ENCODE peak calls at places on chromosomes 6 and 20, in six cellular contexts. U, N, Y, I, E and D are unnamed samples.

GRCh38 chr6:7467007-7467897 is 74.2 kb upstream of the DSP start:
- DNase-seq in U (no peak), N (no peak), Y (peak; percentile 12), I (no peak), E (no peak), D (no peak)

GRCh38 chr6:36962874-36963273 is 8.3 kb downstream of the PI16 start:
- DNase-seq in U (no peak), N (no peak), Y (peak; percentile 69), I (peak; percentile 49), E (peak; percentile 93), D (peak; percentile 98)

GRCh38 chr6:156720739-156721714 is 56.2 kb upstream of the ARID1B start:
- DNase-seq in U (no peak), N (peak; percentile 72), Y (peak; percentile 22), I (no peak), E (peak; percentile 83), D (no peak)

GRCh38 chr20:45539382-45539781 is at the start of gene WFDC6:
- DNase-seq in U (no peak), N (no peak), Y (no peak), I (no peak), E (no peak), D (no peak)

GRCh38 chr20:38905375-38905774 is 20.8 kb upstream of the FAM83D start:
- DNase-seq in U (no peak), N (no peak), Y (no peak), I (no peak), E (no peak), D (no peak)

GRCh38 chr6:110098511-110099116 is 80.9 kb downstream of the WASF1 start:
- DNase-seq in U (no peak), N (no peak), Y (no peak), I (no peak), E (no peak), D (no peak)

GRCh38 chr6:155993248-155993647 is 537.6 kb upstream of the NOX3 start:
- DNase-seq in U (no peak), N (no peak), Y (no peak), I (no peak), E (no peak), D (no peak)

GRCh38 chr6:54633601-54634000 is 213.0 kb upstream of the FAM83B start:
- DNase-seq in U (no peak), N (no peak), Y (no peak), I (no peak), E (no peak), D (no peak)

GRCh38 chr6:167979436-167980090 is 17.9 kb upstream of the KIF25 start:
- DNase-seq in U (no peak), N (no peak), Y (no peak), I (no peak), E (no peak), D (no peak)

GRCh38 chr20:25860531-25861150 is 164.0 kb upstream of the ZNF337 start:
- DNase-seq in U (no peak), N (peak; percentile 13), Y (no peak), I (no peak), E (no peak), D (no peak)

GRCh38 chr6:37257320-37257633 is 295 bp upstream of the TBC1D22B start:
- DNase-seq in U (no peak), N (no peak), Y (no peak), I (no peak), E (no peak), D (no peak)

GRCh38 chr20:21110811-21111210 is 4.7 kb upstream of the LINC00237 start:
- DNase-seq in U (no peak), N (no peak), Y (no peak), I (no peak), E (no peak), D (no peak)

GRCh38 chr6:79946773-79947190 is 571 bp downstream of the ELOVL4 start:
- DNase-seq in U (peak; percentile 49), N (no peak), Y (no peak), I (no peak), E (peak; percentile 34), D (no peak)

GRCh38 chr6:2944405-2945068 is 26.8 kb downstream of the SERPINB6 start:
- DNase-seq in U (no peak), N (no peak), Y (no peak), I (no peak), E (no peak), D (no peak)

GRCh38 chr6:51865176-51865575 is 222.2 kb downstream of the PKHD1 start:
- DNase-seq in U (no peak), N (no peak), Y (no peak), I (no peak), E (no peak), D (no peak)

GRCh38 chr20:44157061-44157460 is 29.9 kb downstream of the JPH2 start:
- DNase-seq in U (no peak), N (no peak), Y (no peak), I (no peak), E (no peak), D (no peak)

GRCh38 chr20:52313335-52313963 is 121.9 kb upstream of the ZFP64 start:
- DNase-seq in U (no peak), N (peak; percentile 12), Y (peak; percentile 25), I (no peak), E (peak; percentile 58), D (no peak)

DNA sequence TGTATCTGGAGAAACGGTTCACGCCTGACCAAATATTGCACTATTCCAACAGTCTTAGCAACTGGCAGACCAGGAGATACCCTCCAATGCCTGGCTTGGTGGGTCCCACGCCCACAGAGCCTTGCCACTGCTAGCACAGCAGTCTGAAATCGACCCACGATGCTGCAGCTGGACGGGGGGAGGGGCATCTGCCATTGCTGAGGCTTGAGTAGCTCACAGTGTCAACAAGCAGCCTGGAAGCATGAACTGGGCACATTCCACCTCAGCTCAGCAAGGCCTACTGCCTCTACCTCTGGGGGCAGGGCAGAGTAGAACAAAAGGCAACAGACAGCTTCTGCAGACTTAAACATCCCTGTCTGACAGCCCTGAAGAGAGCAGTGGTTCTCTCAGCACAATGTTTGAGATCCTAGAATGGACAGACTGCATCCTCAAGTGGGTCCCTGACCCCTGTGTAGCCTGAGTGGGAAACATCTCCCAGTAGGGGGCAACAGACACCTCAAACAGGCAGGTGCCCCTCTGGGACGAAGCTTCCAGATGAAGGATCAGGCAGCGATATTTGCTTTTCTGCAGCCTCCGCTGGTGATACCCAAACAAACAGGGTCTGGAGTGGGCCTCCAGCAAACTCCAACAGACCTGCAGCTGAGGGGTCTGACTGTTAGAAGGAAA is 90.0 kb upstream of the ECI2 start:
- DNase-seq in U (no peak), N (no peak), Y (peak; percentile 36), I (no peak), E (peak; percentile 40), D (no peak)
- TF ChIP-seq CTCF in U (no peak), N (no peak), Y (no peak), I (no peak), E (peak; percentile 30), D (no peak)

GRCh38 chr20:35571566-35571965 is 29.7 kb downstream of the ERGIC3 start:
- DNase-seq in U (no peak), N (no peak), Y (no peak), I (no peak), E (no peak), D (no peak)

GRCh38 chr20:35564905-35565304 is 23.0 kb downstream of the ERGIC3 start:
- DNase-seq in U (no peak), N (no peak), Y (no peak), I (no peak), E (no peak), D (peak; percentile 27)

GRCh38 chr20:35563834-35564233 is 22.0 kb downstream of the ERGIC3 start:
- DNase-seq in U (no peak), N (no peak), Y (no peak), I (no peak), E (no peak), D (peak; percentile 30)

GRCh38 chr20:35572838-35573237 is 31.0 kb downstream of the ERGIC3 start:
- DNase-seq in U (no peak), N (no peak), Y (no peak), I (no peak), E (no peak), D (no peak)

GRCh38 chr20:35568645-35569044 is 26.8 kb downstream of the ERGIC3 start:
- DNase-seq in U (no peak), N (peak; percentile 22), Y (peak; percentile 62), I (no peak), E (peak; percentile 69), D (no peak)
- TF ChIP-seq CTCF in U (no peak), N (no peak), Y (peak; percentile 74), I (no peak), E (peak; percentile 64), D (peak; percentile 11)

GRCh38 chr6:138559153-138559552 is 59.9 kb upstream of the NHSL1 start:
- DNase-seq in U (no peak), N (no peak), Y (no peak), I (no peak), E (no peak), D (no peak)

GRCh38 chr6:138560130-138560850 is 61.0 kb upstream of the NHSL1 start:
- DNase-seq in U (no peak), N (no peak), Y (no peak), I (no peak), E (no peak), D (no peak)

GRCh38 chr6:138557147-138557546 is 57.9 kb upstream of the NHSL1 start:
- DNase-seq in U (no peak), N (no peak), Y (no peak), I (no peak), E (no peak), D (no peak)

GRCh38 chr6:138554146-138554545 is 54.9 kb upstream of the NHSL1 start:
- DNase-seq in U (no peak), N (no peak), Y (no peak), I (no peak), E (no peak), D (no peak)

DNA sequence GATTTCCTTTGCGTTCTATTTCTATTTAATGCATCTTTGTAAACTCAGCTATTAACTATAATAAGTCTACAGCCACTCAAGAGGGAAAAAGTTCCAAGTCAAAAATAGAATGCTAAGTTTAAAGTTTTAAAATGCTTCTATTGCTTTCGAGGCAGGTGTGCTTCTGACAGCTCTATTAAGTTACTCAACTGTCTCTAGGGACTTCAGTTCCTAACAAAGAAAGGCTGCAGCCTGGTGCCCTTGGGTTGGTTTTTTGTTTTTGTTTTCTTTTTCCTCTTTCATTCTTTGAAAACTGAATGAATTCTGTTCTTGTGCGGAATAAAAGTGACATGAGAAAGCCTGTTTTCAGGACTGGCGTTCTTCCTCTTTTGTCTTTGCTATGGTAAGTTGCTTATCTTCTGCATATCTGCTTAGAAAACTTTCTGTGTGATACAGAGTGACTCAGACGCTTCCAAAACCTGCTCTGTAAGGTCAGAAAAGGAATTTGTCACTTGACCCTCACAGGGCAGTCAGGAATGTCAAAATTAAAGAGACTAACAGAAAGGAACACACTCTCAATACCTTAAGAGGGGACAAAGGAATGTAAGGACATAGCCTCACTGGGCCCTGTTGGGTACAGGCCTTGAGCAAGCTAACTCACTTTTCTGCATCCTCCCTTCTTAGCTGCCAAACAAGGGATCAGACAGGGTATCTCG is 56.1 kb upstream of the NHSL1 start:
- DNase-seq in U (no peak), N (no peak), Y (no peak), I (no peak), E (no peak), D (no peak)
- TF ChIP-seq CTCF in U (no peak), N (no peak), Y (no peak), I (no peak), E (no peak), D (no peak)

DNA sequence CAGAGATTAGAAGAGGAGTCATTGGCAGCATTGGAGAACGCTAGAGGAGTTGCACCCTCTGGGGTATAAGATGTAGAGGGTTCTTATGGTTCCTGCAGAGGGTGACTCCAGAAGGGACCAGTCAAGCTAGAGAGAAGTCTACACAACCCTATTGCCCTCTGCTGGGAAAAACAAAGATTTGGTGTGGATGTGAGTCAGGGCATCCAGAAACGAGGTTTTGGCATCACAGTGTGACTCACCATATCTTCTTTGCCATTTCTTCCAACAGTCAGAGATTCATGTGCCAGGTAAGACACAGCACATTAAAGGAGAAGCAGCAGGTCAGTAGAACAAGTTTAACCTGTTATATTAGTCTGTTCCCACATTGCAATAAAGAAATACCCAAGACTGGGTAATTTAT is 598.8 kb downstream of the MAFB start:
- DNase-seq in U (no peak), N (no peak), Y (no peak), I (no peak), E (no peak), D (no peak)
- TF ChIP-seq CTCF in U (no peak), N (no peak), Y (no peak), I (no peak), E (no peak), D (no peak)